ENCODE peak calls at places on chromosomes 5 and 9, in nine cellular contexts. Q is neural progenitor cell, W is dorsolateral prefrontal cortex, K is pancreas, H is spleen, T is neuronal stem cell, Z is upper lobe of right lung, S is Panc1, A is substantia nigra. P is an unnamed sample.

GRCh38 chr5:139459451-139459934 is 3.0 kb downstream of the ECSCR start:
- DNase-seq in Q (no peak), W (no peak), K (no peak), H (peak; percentile 70), T (no peak), Z (no peak), S (no peak), A (no peak), P (no peak)

GRCh38 chr5:137606401-137606800 is 107.3 kb upstream of the SPOCK1 start:
- DNase-seq in Q (no peak), W (no peak), K (no peak), H (no peak), T (no peak), Z (no peak), S (no peak), A (no peak), P (peak; percentile 60)

GRCh38 chr9:27150758-27151431 is 41.9 kb downstream of the TEK start:
- DNase-seq in Q (no peak), W (no peak), K (no peak), H (no peak), T (no peak), Z (no peak), S (no peak), A (no peak), P (peak; percentile 47)

GRCh38 chr9:124697326-124698200 is 73.5 kb downstream of the NR6A1 start:
- DNase-seq in Q (no peak), W (no peak), K (no peak), H (no peak), T (no peak), Z (no peak), S (no peak), A (no peak), P (peak; percentile 65)

GRCh38 chr5:16489322-16489791 is 23.8 kb upstream of the ZNF622 start:
- DNase-seq in Q (peak; percentile 53), W (no peak), K (no peak), H (no peak), T (no peak), Z (no peak), S (peak; percentile 70), A (peak; percentile 3), P (peak; percentile 81)

GRCh38 chr9:99112750-99113417 is 8.0 kb downstream of the TGFBR1 start:
- DNase-seq in Q (no peak), W (no peak), K (no peak), H (no peak), T (no peak), Z (no peak), S (no peak), A (no peak), P (no peak)

GRCh38 chr5:111227805-111228204 is 3.6 kb downstream of the CAMK4 start:
- DNase-seq in Q (no peak), W (no peak), K (no peak), H (peak; percentile 76), T (no peak), Z (no peak), S (no peak), A (no peak), P (peak; percentile 72)

GRCh38 chr9:115998661-115999060 is 154.9 kb upstream of the PAPPA start:
- DNase-seq in Q (no peak), W (no peak), K (no peak), H (no peak), T (no peak), Z (no peak), S (no peak), A (no peak), P (peak; percentile 11)

GRCh38 chr5:115349001-115349817 is 52.8 kb upstream of the CCDC112 start:
- DNase-seq in Q (no peak), W (no peak), K (no peak), H (no peak), T (no peak), Z (no peak), S (peak; percentile 30), A (no peak), P (peak; percentile 95)

GRCh38 chr5:76084496-76085285 is 1.5 kb downstream of the SV2C start:
- DNase-seq in Q (peak; percentile 76), W (no peak), K (peak; percentile 33), H (peak; percentile 62), T (peak; percentile 54), Z (peak; percentile 62), S (no peak), A (no peak), P (peak; percentile 19)

GRCh38 chr5:154285661-154286408 is 95.3 kb downstream of the GALNT10 start:
- DNase-seq in Q (peak; percentile 18), W (no peak), K (no peak), H (no peak), T (no peak), Z (no peak), S (no peak), A (no peak), P (peak; percentile 74)

GRCh38 chr5:172830876-172831662 is 3.0 kb upstream of the ERGIC1 start:
- DNase-seq in Q (no peak), W (no peak), K (no peak), H (no peak), T (no peak), Z (no peak), S (no peak), A (no peak), P (peak; percentile 96)

GRCh38 chr5:172833691-172834569 is at the start of gene ERGIC1:
- DNase-seq in Q (peak; percentile 86), W (peak; percentile 79), K (peak; percentile 93), H (peak; percentile 97), T (peak; percentile 58), Z (peak; percentile 95), S (no peak), A (peak; percentile 85), P (peak; percentile 92)

GRCh38 chr5:172833372-172833690 is 720 bp upstream of the ERGIC1 start:
- DNase-seq in Q (no peak), W (no peak), K (no peak), H (no peak), T (no peak), Z (no peak), S (no peak), A (no peak), P (no peak)

GRCh38 chr5:172834570-172835245 is 657 bp downstream of the ERGIC1 start:
- DNase-seq in Q (peak; percentile 62), W (peak; percentile 50), K (no peak), H (peak; percentile 87), T (no peak), Z (no peak), S (no peak), A (peak; percentile 37), P (peak; percentile 73)

GRCh38 chr5:172832383-172833315 is 1.4 kb upstream of the ERGIC1 start:
- DNase-seq in Q (no peak), W (no peak), K (no peak), H (no peak), T (no peak), Z (no peak), S (no peak), A (no peak), P (peak; percentile 20)
- H3K27ac ChIP-seq in Q (no peak overlapping the region), W (no peak overlapping the region), K (no peak overlapping the region), H (peak overlapping the region; percentile 82), T (no peak overlapping the region), Z (peak overlapping the region; percentile 92), S (peak overlapping the region; percentile 90), A (peak overlapping the region; percentile 37), P (peak overlapping the region; percentile 97)

DNA sequence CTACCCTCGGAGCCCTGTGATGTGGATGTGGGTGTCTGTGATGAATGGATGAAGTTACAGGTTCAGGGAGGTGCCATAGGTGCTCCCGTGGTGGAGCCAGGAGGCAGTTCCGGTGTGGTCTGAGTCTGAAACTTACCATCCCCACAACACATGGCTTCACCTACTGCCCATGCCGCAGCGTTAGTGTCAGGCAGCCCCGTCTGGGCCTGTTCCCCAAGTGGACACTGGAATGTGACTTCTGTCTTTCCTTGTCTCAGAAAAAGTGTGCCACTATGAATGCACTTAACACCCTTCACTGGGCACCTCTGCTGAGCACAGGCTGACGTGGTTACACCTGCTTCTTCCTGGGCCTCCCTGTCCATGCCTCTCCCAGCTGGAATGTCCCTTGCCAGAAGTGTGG is 8.6 kb downstream of the ANKRD33B start:
- DNase-seq in Q (no peak), W (peak; percentile 21), K (no peak), H (peak; percentile 61), T (no peak), Z (no peak), S (no peak), A (no peak), P (no peak)
- H3K27ac ChIP-seq in Q (no peak overlapping the region), W (no peak overlapping the region), K (no peak overlapping the region), H (no peak overlapping the region), T (no peak overlapping the region), Z (no peak overlapping the region), S (no peak overlapping the region), A (no peak overlapping the region), P (no peak overlapping the region)

GRCh38 chr5:36502608-36503007 is 103.8 kb upstream of the SLC1A3 start:
- DNase-seq in Q (no peak), W (no peak), K (no peak), H (no peak), T (no peak), Z (no peak), S (no peak), A (no peak), P (peak; percentile 88)
- H3K27ac ChIP-seq in Q (no peak overlapping the region), W (no peak overlapping the region), K (no peak overlapping the region), H (no peak overlapping the region), T (no peak overlapping the region), Z (no peak overlapping the region), S (no peak overlapping the region), A (no peak overlapping the region), P (peak overlapping the region; percentile 2)

GRCh38 chr9:129482521-129483466 is 138.1 kb downstream of the C9orf50 start:
- DNase-seq in Q (peak; percentile 74), W (peak; percentile 66), K (peak; percentile 93), H (peak; percentile 88), T (peak; percentile 49), Z (peak; percentile 91), S (no peak), A (peak; percentile 77), P (peak; percentile 98)

GRCh38 chr9:129483467-129484324 is 137.2 kb downstream of the C9orf50 start:
- DNase-seq in Q (peak; percentile 60), W (peak; percentile 44), K (peak; percentile 86), H (peak; percentile 84), T (no peak), Z (peak; percentile 91), S (no peak), A (peak; percentile 80), P (peak; percentile 98)

GRCh38 chr9:129486496-129487306 is 134.2 kb downstream of the C9orf50 start:
- DNase-seq in Q (peak; percentile 29), W (no peak), K (peak; percentile 62), H (no peak), T (no peak), Z (peak; percentile 76), S (no peak), A (no peak), P (peak; percentile 84)

GRCh38 chr9:129485140-129485758 is 135.7 kb downstream of the C9orf50 start:
- DNase-seq in Q (no peak), W (no peak), K (no peak), H (no peak), T (no peak), Z (no peak), S (no peak), A (peak; percentile 15), P (peak; percentile 18)

DNA sequence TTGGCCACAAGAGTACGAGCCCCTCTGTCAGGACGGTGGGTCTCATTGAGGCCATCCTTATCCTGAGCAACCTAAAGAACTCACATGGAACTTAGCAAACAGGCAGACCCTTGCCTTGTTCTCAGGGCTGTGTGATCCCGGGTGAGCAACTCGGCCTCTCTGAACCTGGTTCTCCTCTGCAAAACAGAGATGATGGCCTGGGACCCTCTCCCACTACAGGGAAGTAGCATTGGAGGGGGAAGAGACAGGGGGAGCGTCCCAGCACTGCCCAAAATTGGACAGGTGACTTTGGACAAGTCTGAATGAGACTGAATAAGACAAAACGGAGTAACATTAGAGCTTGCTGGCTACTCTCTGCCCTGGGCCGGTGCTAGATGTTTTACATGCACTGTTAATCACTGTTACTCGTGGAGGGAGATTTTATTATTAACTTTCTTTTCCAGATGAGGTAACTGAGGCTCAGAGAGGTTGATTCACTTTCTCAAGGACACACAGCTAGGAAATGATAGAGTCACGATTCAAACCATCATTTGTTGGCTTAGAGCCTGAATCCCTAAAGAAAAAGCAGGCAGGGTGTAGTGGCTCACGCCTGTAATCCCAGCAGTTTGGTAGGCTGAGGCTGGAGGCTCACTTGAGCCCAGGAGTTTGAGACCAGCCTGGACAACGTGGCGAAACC is 136.4 kb downstream of the C9orf50 start:
- DNase-seq in Q (no peak), W (no peak), K (no peak), H (no peak), T (no peak), Z (no peak), S (no peak), A (no peak), P (peak; percentile 35)
- H3K27ac ChIP-seq in Q (no peak overlapping the region), W (peak overlapping the region; percentile 99), K (peak overlapping the region; percentile 99), H (peak overlapping the region; percentile 93), T (no peak overlapping the region), Z (peak overlapping the region; percentile 100), S (peak overlapping the region; percentile 98), A (peak overlapping the region; percentile 97), P (peak overlapping the region; percentile 100)

P was measured in GM23248.